ENCODE peak calls at places on chromosomes 12 and 14, in four cellular contexts. One of them, this sample, is unnamed.

GRCh38 chr12:111841236-111841749 is 735 bp upstream of the MAPKAPK5 start:
- DNase-seq in astrocyte of the spinal cord: no peak
- DNase-seq in HCT116: no peak
- DNase-seq in lower leg skin: no peak
- DNase-seq in this sample: no peak

GRCh38 chr14:103529383-103530365 is 678 bp downstream of the TRMT61A start:
- DNase-seq in astrocyte of the spinal cord: no peak
- DNase-seq in HCT116: no peak
- DNase-seq in lower leg skin: no peak
- DNase-seq in this sample: no peak

GRCh38 chr14:93912785-93913184 is 14.4 kb upstream of the FAM181A start:
- DNase-seq in astrocyte of the spinal cord: no peak
- DNase-seq in HCT116: no peak
- DNase-seq in lower leg skin: no peak
- DNase-seq in this sample: no peak

GRCh38 chr14:101482066-101482465 is 79.2 kb upstream of the DIO3 start:
- DNase-seq in astrocyte of the spinal cord: no peak
- DNase-seq in HCT116: no peak
- DNase-seq in lower leg skin: peak; percentile 9
- DNase-seq in this sample: no peak

GRCh38 chr12:3055712-3056467 is 21.3 kb upstream of the TSPAN9 start:
- DNase-seq in astrocyte of the spinal cord: no peak
- DNase-seq in HCT116: no peak
- DNase-seq in lower leg skin: no peak
- DNase-seq in this sample: no peak

GRCh38 chr14:51554953-51555352 is 96.8 kb upstream of the FRMD6 start:
- DNase-seq in astrocyte of the spinal cord: peak; percentile 35
- DNase-seq in HCT116: no peak
- DNase-seq in lower leg skin: no peak
- DNase-seq in this sample: no peak

GRCh38 chr14:104552738-104553125 is 26.8 kb upstream of the C14orf180 start:
- DNase-seq in astrocyte of the spinal cord: no peak
- DNase-seq in HCT116: no peak
- DNase-seq in lower leg skin: no peak
- DNase-seq in this sample: no peak

GRCh38 chr12:25585021-25585523 is 32.0 kb upstream of the LMNTD1 start:
- DNase-seq in astrocyte of the spinal cord: peak; percentile 80
- DNase-seq in HCT116: no peak
- DNase-seq in lower leg skin: no peak
- DNase-seq in this sample: peak; percentile 91

GRCh38 chr12:133129368-133130037 is 571 bp downstream of the ZNF891 start:
- DNase-seq in astrocyte of the spinal cord: no peak
- DNase-seq in HCT116: no peak
- DNase-seq in lower leg skin: no peak
- DNase-seq in this sample: no peak

GRCh38 chr12:96220902-96221301 is 26.7 kb downstream of the ELK3 start:
- DNase-seq in astrocyte of the spinal cord: peak; percentile 62
- DNase-seq in HCT116: no peak
- DNase-seq in lower leg skin: no peak
- DNase-seq in this sample: no peak

GRCh38 chr14:105028251-105028927 is 7.5 kb upstream of the CDCA4 start:
- DNase-seq in astrocyte of the spinal cord: peak; percentile 37
- DNase-seq in HCT116: no peak
- DNase-seq in lower leg skin: no peak
- DNase-seq in this sample: no peak

GRCh38 chr12:125193798-125194562 is 128.7 kb downstream of the AACS start:
- DNase-seq in astrocyte of the spinal cord: peak; percentile 37
- DNase-seq in HCT116: no peak
- DNase-seq in lower leg skin: no peak
- DNase-seq in this sample: peak; percentile 16

GRCh38 chr12:99110212-99110611 is 465.1 kb downstream of the APAF1 start:
- DNase-seq in astrocyte of the spinal cord: no peak
- DNase-seq in HCT116: no peak
- DNase-seq in lower leg skin: no peak
- DNase-seq in this sample: no peak

GRCh38 chr12:131205534-131205933 is 251.8 kb downstream of the ADGRD1 start:
- DNase-seq in astrocyte of the spinal cord: no peak
- DNase-seq in HCT116: no peak
- DNase-seq in lower leg skin: peak; percentile 57
- DNase-seq in this sample: no peak

GRCh38 chr14:77301103-77301502 is 19.6 kb downstream of the POMT2 start:
- DNase-seq in astrocyte of the spinal cord: peak; percentile 88
- DNase-seq in HCT116: peak; percentile 68
- DNase-seq in lower leg skin: peak; percentile 94
- DNase-seq in this sample: peak; percentile 84

GRCh38 chr14:65251213-65251612 is 148.9 kb upstream of the MAX start:
- DNase-seq in astrocyte of the spinal cord: peak; percentile 83
- DNase-seq in HCT116: no peak
- DNase-seq in lower leg skin: peak; percentile 78
- DNase-seq in this sample: peak; percentile 84

GRCh38 chr12:91482231-91482630 is 299.6 kb upstream of the DCN start:
- DNase-seq in astrocyte of the spinal cord: no peak
- DNase-seq in HCT116: no peak
- DNase-seq in lower leg skin: no peak
- DNase-seq in this sample: no peak

DNA sequence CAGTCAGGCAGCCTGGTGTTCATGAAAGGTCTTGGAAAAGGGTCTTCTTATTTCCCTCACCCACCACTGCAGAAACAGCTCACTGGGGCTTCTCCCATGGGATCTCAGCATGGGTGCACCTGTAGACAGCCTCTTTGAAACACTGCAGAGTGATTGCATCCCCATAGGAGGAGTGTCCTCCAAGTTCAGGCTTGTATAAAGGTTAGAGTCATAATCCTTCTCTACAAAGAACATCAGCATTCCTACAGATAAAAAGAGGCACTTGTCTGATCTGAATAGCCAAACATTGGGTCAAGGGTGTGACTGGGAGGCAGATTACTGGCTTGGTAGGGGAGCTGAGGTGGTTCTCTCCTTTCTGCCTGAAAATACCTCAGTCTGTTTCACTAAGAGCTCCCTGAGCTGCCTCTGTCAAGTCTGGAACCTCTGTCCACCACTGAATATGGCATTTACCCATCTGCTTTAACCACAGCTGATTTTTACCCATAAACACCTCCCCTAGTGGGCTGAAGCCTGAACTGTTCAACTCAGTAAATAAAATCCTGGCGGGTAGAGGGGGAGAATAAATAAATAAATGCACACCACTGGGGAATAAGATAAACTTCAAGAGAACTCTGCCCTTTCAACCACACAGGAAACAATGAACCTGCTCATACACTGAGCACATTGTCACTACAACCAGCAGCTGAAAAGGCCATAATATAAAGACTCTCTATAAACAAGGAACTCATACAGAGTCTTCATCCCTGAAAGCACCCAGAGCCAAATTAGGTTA is 120.7 kb upstream of the SCAF11 start:
- DNase-seq in astrocyte of the spinal cord: no peak
- DNase-seq in HCT116: no peak
- DNase-seq in lower leg skin: no peak
- DNase-seq in this sample: no peak
- TF ChIP-seq CTCF in astrocyte of the spinal cord: peak; percentile 29
- TF ChIP-seq CTCF in HCT116: no peak
- TF ChIP-seq CTCF in lower leg skin: no peak
- TF ChIP-seq CTCF in this sample: no peak

GRCh38 chr12:119589634-119590033 is 3.9 kb upstream of the TMEM233 start:
- DNase-seq in astrocyte of the spinal cord: no peak
- DNase-seq in HCT116: no peak
- DNase-seq in lower leg skin: no peak
- DNase-seq in this sample: no peak
- H3K4me3 ChIP-seq in astrocyte of the spinal cord: no peak overlapping the region
- H3K4me3 ChIP-seq in HCT116: no peak overlapping the region
- H3K4me3 ChIP-seq in lower leg skin: no peak overlapping the region
- H3K4me3 ChIP-seq in this sample: no peak overlapping the region

DNA sequence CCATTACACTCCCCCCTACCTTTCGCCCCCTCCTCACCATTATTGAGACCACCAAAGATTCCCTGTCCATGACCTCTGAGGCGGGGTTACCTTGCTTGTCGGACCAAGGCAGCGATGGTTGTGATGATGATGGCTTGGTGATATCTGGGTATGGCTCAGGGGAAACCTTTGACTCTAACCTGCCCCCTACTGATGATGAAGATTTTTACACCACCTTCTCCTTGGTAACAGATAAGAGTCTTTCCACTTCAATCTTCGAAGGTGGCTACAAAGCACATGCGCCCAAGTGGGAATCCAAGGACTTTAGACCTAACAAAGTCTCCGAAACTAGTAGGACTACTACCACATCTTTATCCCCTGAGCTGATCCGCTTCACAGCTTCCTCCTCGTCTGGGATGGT is 350.2 kb downstream of the DIO2 start:
- DNase-seq in astrocyte of the spinal cord: no peak
- DNase-seq in HCT116: no peak
- DNase-seq in lower leg skin: no peak
- DNase-seq in this sample: no peak
- TF ChIP-seq CTCF in astrocyte of the spinal cord: no peak
- TF ChIP-seq CTCF in HCT116: no peak
- TF ChIP-seq CTCF in lower leg skin: no peak
- TF ChIP-seq CTCF in this sample: no peak

DNA sequence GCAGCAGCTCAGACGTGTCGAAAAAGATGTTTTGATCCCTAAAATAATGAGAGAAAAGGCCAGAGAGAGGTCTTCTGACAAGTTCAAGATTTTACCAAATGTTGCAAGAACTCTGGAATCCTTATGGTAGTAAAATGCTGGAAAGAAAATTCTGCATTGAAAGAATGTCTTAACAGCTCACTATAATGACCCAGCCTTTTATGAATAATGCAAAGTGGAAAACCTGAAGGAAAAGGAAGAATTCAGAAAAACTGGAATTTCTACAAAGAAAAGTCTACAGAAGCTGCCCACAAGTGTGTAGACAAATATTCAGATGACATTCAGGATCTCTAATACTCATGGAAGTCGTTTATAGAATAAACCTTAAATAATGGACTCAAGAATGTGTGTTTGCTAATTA is 1.8 kb upstream of the CCDC88C start:
- DNase-seq in astrocyte of the spinal cord: no peak
- DNase-seq in HCT116: no peak
- DNase-seq in lower leg skin: no peak
- DNase-seq in this sample: no peak
- H3K4me3 ChIP-seq in astrocyte of the spinal cord: no peak overlapping the region
- H3K4me3 ChIP-seq in HCT116: no peak overlapping the region
- H3K4me3 ChIP-seq in lower leg skin: no peak overlapping the region
- H3K4me3 ChIP-seq in this sample: no peak overlapping the region

DNA sequence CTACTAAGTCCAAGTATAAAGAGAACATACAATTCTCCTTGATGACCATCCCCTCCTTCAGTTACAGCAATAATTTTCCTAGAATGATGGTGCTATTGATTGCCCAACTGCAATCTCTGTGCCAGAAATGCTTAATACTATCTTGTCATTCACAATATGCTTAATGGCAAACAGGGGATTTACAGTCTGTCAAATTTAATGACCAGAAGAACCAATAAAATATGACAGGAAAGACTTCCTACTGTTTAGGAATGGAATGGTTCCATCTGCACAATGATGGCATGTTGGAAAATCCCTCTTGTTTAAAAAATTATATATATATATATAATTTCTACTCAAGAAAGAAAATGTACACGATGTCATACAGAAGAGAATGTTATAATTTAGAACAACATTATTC is 623.2 kb downstream of the CCER1 start:
- DNase-seq in astrocyte of the spinal cord: no peak
- DNase-seq in HCT116: no peak
- DNase-seq in lower leg skin: no peak
- DNase-seq in this sample: no peak
- TF ChIP-seq CTCF in astrocyte of the spinal cord: no peak
- TF ChIP-seq CTCF in HCT116: no peak
- TF ChIP-seq CTCF in lower leg skin: no peak
- TF ChIP-seq CTCF in this sample: no peak

GRCh38 chr12:8916154-8916553 is 1.8 kb downstream of the PHC1 start:
- DNase-seq in astrocyte of the spinal cord: no peak
- DNase-seq in HCT116: no peak
- DNase-seq in lower leg skin: no peak
- DNase-seq in this sample: no peak
- H3K4me3 ChIP-seq in astrocyte of the spinal cord: no peak overlapping the region
- H3K4me3 ChIP-seq in HCT116: no peak overlapping the region
- H3K4me3 ChIP-seq in lower leg skin: no peak overlapping the region
- H3K4me3 ChIP-seq in this sample: peak overlapping the region; percentile 77

GRCh38 chr14:24296341-24297157 is 3.0 kb downstream of the DHRS1 start:
- DNase-seq in astrocyte of the spinal cord: peak; percentile 91
- DNase-seq in HCT116: no peak
- DNase-seq in lower leg skin: no peak
- DNase-seq in this sample: peak; percentile 84
- TF ChIP-seq CTCF in astrocyte of the spinal cord: peak; percentile 77
- TF ChIP-seq CTCF in HCT116: peak; percentile 77
- TF ChIP-seq CTCF in lower leg skin: no peak
- TF ChIP-seq CTCF in this sample: peak; percentile 88

This sample was measured in astrocyte of the cerebellum.